ENCODE peak calls at places on chromosome 15, in six cellular contexts. F is posterior vena cava; I is iris pigment epithelial cell; C is hepatic stellate cell; A is activated CD4-positive, alpha-beta T cell treated with anti-CD3 and anti-CD28 coated beads for 36 hours; X is foreskin fibroblast. N is an unnamed sample.

GRCh38 chr15:73212424-73212823 is 156.3 kb downstream of the HCN4 start:
- DNase-seq in F (no peak), I (no peak), C (peak), A (no peak), X (no peak), N (no peak)

GRCh38 chr15:84046064-84046637 is 189.4 kb upstream of the GOLGA6L4 start:
- DNase-seq in F (no peak), I (no peak), C (no peak), A (no peak), X (no peak), N (no peak)

GRCh38 chr15:26634319-26634718 is 138.5 kb downstream of the GABRB3 start:
- DNase-seq in F (no peak), I (no peak), C (no peak), A (no peak), X (no peak), N (no peak)

GRCh38 chr15:56654624-56655023 is 78.7 kb downstream of the ZNF280D start:
- DNase-seq in F (no peak), I (no peak), C (no peak), A (no peak), X (no peak), N (no peak)

GRCh38 chr15:88624156-88624970 is 3.2 kb downstream of the AEN start:
- DNase-seq in F (peak), I (peak), C (no peak), A (peak), X (peak), N (no peak)

GRCh38 chr15:52351206-52351907 is 55.8 kb upstream of the MYO5C start:
- DNase-seq in F (no peak), I (no peak), C (peak), A (no peak), X (peak), N (no peak)

GRCh38 chr15:60696523-60696859 is 217.5 kb upstream of the ICE2 start:
- DNase-seq in F (no peak), I (no peak), C (no peak), A (no peak), X (no peak), N (no peak)

GRCh38 chr15:38563723-38564519 is 693 bp downstream of the RASGRP1 start:
- DNase-seq in F (peak), I (peak), C (peak), A (peak), X (peak), N (no peak)

GRCh38 chr15:64697911-64698369 is 77.4 kb downstream of the RBPMS2 start:
- DNase-seq in F (no peak), I (peak), C (no peak), A (peak), X (peak), N (no peak)

GRCh38 chr15:31016446-31016915 is 25.1 kb upstream of the MTMR10 start:
- DNase-seq in F (no peak), I (peak), C (peak), A (no peak), X (peak), N (no peak)

GRCh38 chr15:40103124-40103858 is 5.4 kb downstream of the BMF start:
- DNase-seq in F (peak), I (peak), C (peak), A (no peak), X (peak), N (no peak)

GRCh38 chr15:101062063-101062462 is 142.9 kb downstream of the LRRK1 start:
- DNase-seq in F (no peak), I (no peak), C (no peak), A (no peak), X (no peak), N (no peak)

GRCh38 chr15:70289191-70289955 is 191.7 kb upstream of the TLE3 start:
- DNase-seq in F (no peak), I (peak), C (no peak), A (no peak), X (peak), N (no peak)

GRCh38 chr15:85354432-85354831 is 26.0 kb upstream of the AKAP13 start:
- DNase-seq in F (no peak), I (peak), C (peak), A (no peak), X (peak), N (peak)

GRCh38 chr15:100253640-100254039 is 88.1 kb downstream of the ADAMTS17 start:
- DNase-seq in F (peak), I (no peak), C (no peak), A (no peak), X (no peak), N (no peak)

GRCh38 chr15:92666780-92667179 is 11.2 kb upstream of the FAM174B start:
- DNase-seq in F (no peak), I (no peak), C (no peak), A (no peak), X (no peak), N (no peak)

GRCh38 chr15:65132841-65133549 is 613 bp downstream of the PDCD7 start:
- DNase-seq in F (peak), I (peak), C (peak), A (peak), X (peak), N (no peak)

GRCh38 chr15:38873151-38873550 is 308.5 kb upstream of the RASGRP1 start:
- DNase-seq in F (no peak), I (no peak), C (no peak), A (no peak), X (no peak), N (no peak)

GRCh38 chr15:81235781-81236507 is 39.3 kb downstream of the IL16 start:
- DNase-seq in F (peak), I (peak), C (peak), A (no peak), X (peak), N (peak)

GRCh38 chr15:52790941-52791751 is 1.0 kb upstream of the ONECUT1 start:
- DNase-seq in F (no peak), I (no peak), C (no peak), A (peak), X (peak), N (no peak)

GRCh38 chr15:31236184-31237041 is 90.2 kb upstream of the KLF13 start:
- DNase-seq in F (peak), I (peak), C (peak), A (no peak), X (peak), N (peak)

GRCh38 chr15:27734785-27735495 is 364.2 kb downstream of the OCA2 start:
- DNase-seq in F (no peak), I (no peak), C (no peak), A (no peak), X (no peak), N (no peak)

GRCh38 chr15:57649138-57649537 is 57.4 kb upstream of the POLR2M start:
- DNase-seq in F (no peak), I (no peak), C (no peak), A (no peak), X (peak), N (no peak)

GRCh38 chr15:65285291-65286068 is 1.2 kb downstream of the PARP16 start:
- DNase-seq in F (peak), I (peak), C (no peak), A (no peak), X (peak), N (no peak)

GRCh38 chr15:92909131-92909781 is 9.1 kb downstream of the CHD2 start:
- DNase-seq in F (no peak), I (peak), C (peak), A (no peak), X (no peak), N (no peak)

GRCh38 chr15:35696767-35697231 is 150.8 kb upstream of the DPH6 start:
- DNase-seq in F (no peak), I (peak), C (peak), A (no peak), X (peak), N (no peak)

GRCh38 chr15:96838088-96838487 is 507.6 kb downstream of the NR2F2 start:
- DNase-seq in F (no peak), I (peak), C (no peak), A (no peak), X (no peak), N (no peak)

GRCh38 chr15:40925863-40926658 is 3.1 kb upstream of the DLL4 start:
- DNase-seq in F (peak), I (peak), C (no peak), A (peak), X (peak), N (no peak)

GRCh38 chr15:80780416-80781221 is 1.4 kb downstream of the CEMIP start:
- DNase-seq in F (no peak), I (peak), C (peak), A (peak), X (peak), N (no peak)

GRCh38 chr15:80073197-80073596 is 13.7 kb downstream of the ZFAND6 start:
- DNase-seq in F (no peak), I (no peak), C (no peak), A (no peak), X (no peak), N (no peak)

GRCh38 chr15:94584833-94585244 is 353.5 kb downstream of the MCTP2 start:
- DNase-seq in F (no peak), I (no peak), C (no peak), A (peak), X (no peak), N (no peak)

GRCh38 chr15:53072077-53072476 is 281.9 kb upstream of the ONECUT1 start:
- DNase-seq in F (no peak), I (peak), C (peak), A (peak), X (peak), N (no peak)

GRCh38 chr15:27851811-27852210 is 247.3 kb downstream of the OCA2 start:
- DNase-seq in F (peak), I (no peak), C (no peak), A (no peak), X (no peak), N (no peak)

GRCh38 chr15:89326316-89326715 is 8.3 kb downstream of the POLG start:
- DNase-seq in F (no peak), I (no peak), C (no peak), A (no peak), X (no peak), N (no peak)

GRCh38 chr15:53675832-53676231 is 83.6 kb downstream of the WDR72 start:
- DNase-seq in F (no peak), I (no peak), C (no peak), A (no peak), X (no peak), N (no peak)

GRCh38 chr15:57444877-57445513 is 68.7 kb downstream of the CGNL1 start:
- DNase-seq in F (no peak), I (no peak), C (no peak), A (peak), X (peak), N (no peak)